ENCODE peak calls at places on chromosomes 5 and 9, in seven cellular contexts. D is cardiac fibroblast, P is AG10803, Z is BE2C, N is bronchial epithelial cell, T is GM12865, Q is cardiac muscle cell. U is an unnamed sample.

GRCh38 chr5:2206244-2207108 is 323.8 kb upstream of the IRX4 start:
- DNase-seq in P (no peak), Z (no peak), D (no peak), Q (peak; percentile 33), T (no peak), N (no peak), U (no peak)

GRCh38 chr5:179184521-179185050 is 124.4 kb downstream of the ZNF354C start:
- DNase-seq in D (no peak), P (no peak), N (no peak), Z (no peak), Q (no peak), T (no peak), U (no peak)

GRCh38 chr5:125160787-125161502 is 414.5 kb upstream of the ZNF608 start:
- DNase-seq in T (no peak), P (no peak), Q (peak; percentile 76), N (no peak), Z (no peak), D (no peak), U (no peak)

GRCh38 chr5:6726006-6726405 is 12.8 kb downstream of the TENT4A start:
- DNase-seq in Q (no peak), Z (no peak), P (no peak), D (no peak), N (no peak), T (no peak), U (no peak)

GRCh38 chr9:96510258-96510657 is 60.3 kb downstream of the HABP4 start:
- DNase-seq in N (no peak), Q (no peak), D (no peak), T (no peak), Z (no peak), P (peak; percentile 50), U (no peak)

GRCh38 chr9:128282500-128282899 is 6.4 kb downstream of the SWI5 start:
- DNase-seq in P (peak; percentile 62), Z (no peak), Q (no peak), T (no peak), N (no peak), D (peak; percentile 89), U (no peak)

GRCh38 chr5:154968953-154969352 is 28.1 kb downstream of the MRPL22 start:
- DNase-seq in Z (no peak), N (no peak), D (no peak), T (no peak), P (no peak), Q (no peak), U (no peak)

GRCh38 chr5:25544652-25545249 is 900.0 kb upstream of the CDH10 start:
- DNase-seq in T (peak; percentile 13), Z (peak; percentile 67), D (peak; percentile 9), N (peak; percentile 38), Q (peak; percentile 64), P (no peak), U (no peak)

GRCh38 chr9:137866226-137867141 is 11.1 kb upstream of the CACNA1B start:
- DNase-seq in D (no peak), N (no peak), Z (no peak), Q (no peak), T (peak; percentile 53), P (no peak), U (peak; percentile 53)

GRCh38 chr5:95771109-95771708 is 40.1 kb downstream of the RHOBTB3 start:
- DNase-seq in P (no peak), N (peak; percentile 62), Q (peak; percentile 71), Z (no peak), D (peak; percentile 33), T (no peak), U (no peak)

GRCh38 chr9:122016789-122017188 is 76.3 kb downstream of the TTLL11 start:
- DNase-seq in Z (no peak), P (no peak), N (no peak), Q (peak; percentile 14), D (peak; percentile 15), T (no peak), U (no peak)
- TF ChIP-seq CTCF in Z (peak; percentile 47), P (peak; percentile 44), N (peak; percentile 17), Q (peak; percentile 44), D (peak; percentile 23), T (no peak), U (peak; percentile 2)

DNA sequence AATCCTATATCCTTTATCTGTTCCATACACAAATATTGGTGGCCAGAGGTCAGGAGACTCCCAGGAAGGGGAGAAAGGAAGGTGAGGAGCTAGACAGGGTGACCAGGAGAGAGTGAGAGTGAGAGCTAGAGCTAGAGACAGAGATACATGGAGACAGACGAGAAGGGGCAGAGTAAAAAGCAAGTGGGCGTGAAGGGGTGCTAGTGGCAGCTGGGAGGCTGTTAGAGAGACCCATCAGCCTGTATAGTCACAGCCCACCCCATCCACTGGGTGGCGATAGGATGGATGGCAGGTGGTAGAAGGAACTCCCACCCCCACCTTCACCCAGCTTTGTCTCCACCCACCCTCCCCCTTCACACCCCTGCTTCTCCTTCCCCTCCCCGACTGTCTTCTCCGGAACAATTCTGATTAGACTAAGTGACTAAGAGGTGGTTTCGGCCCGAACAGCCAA is 32.8 kb downstream of the PCDH1 start:
- DNase-seq in Q (no peak), N (no peak), Z (peak; percentile 68), T (peak; percentile 13), P (no peak), D (no peak), U (no peak)
- TF ChIP-seq CTCF in Q (no peak), N (peak; percentile 10), Z (peak; percentile 48), T (no peak), P (no peak), D (no peak), U (no peak)

DNA sequence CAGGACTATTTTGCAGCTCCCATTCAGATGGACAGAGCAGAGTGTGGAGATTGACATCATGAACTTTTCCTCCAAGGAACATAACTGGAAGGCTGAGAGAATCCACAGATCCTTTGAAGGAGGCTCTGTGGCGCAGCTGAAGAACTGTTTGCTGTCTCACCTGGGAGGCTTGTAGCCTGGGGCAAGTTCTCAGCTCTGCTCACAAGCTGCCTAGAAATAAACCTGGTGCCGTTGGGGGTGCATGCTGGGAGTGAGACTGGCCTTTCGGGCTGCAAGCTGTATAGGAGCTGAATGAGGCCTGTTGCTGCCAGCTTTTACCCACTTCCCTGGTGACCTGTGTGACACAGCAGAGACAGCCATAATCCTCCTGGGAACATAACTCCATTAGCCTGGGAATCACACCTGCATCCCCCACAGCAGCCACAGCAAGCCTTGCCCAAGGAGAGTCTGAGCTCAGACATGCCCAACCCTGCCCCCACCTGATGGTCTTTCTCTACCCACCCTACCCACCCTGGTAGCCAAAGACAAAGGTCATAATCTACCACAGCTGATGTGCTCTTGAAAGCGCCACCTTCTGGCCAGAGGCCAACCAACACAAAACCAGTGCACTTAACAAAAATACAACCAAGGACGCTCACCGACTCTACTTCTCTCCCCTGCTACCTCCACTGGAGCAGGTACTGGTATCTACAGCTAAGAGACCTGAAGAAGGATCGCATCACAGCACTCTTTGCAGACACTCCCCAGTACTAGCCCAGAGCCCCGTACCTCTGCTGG is 205.1 kb upstream of the MRPS30 start:
- DNase-seq in P (no peak), T (peak; percentile 1), D (no peak), Q (no peak), N (no peak), Z (peak; percentile 18), U (no peak)
- TF ChIP-seq CTCF in P (no peak), T (peak; percentile 10), D (no peak), Q (no peak), N (no peak), Z (no peak), U (peak; percentile 5)

DNA sequence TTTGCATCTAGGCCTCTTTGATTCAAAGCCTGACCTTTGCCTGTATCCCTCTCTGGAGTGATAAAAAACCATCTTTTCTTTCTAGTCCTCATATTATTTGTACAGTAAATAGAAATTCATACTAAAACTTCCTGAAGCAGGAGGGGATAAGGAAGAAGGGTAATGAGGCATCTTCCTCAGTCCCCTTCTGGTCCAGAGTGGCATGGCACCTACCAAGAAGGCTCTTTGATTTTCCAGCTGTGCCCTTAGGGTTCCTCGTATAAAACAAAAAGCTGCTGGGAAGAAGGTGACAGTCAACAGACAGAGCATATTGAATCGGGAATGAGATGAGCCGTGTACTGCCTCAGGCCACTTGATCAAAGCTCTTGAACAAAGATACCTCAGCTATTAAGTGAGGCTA is 71.9 kb upstream of the SPDL1 start:
- DNase-seq in D (no peak), P (no peak), Q (no peak), N (no peak), Z (no peak), T (no peak), U (no peak)
- TF ChIP-seq CTCF in D (peak; percentile 23), P (peak; percentile 24), Q (peak; percentile 10), N (no peak), Z (peak; percentile 21), T (no peak), U (no peak)

GRCh38 chr5:33936381-33937016 is at the start of gene RXFP3:
- DNase-seq in T (no peak), D (peak; percentile 67), Z (no peak), P (peak; percentile 28), Q (peak; percentile 34), N (no peak), U (no peak)

GRCh38 chr5:33933723-33934544 is 2.3 kb upstream of the RXFP3 start:
- DNase-seq in P (peak; percentile 6), T (peak; percentile 89), Z (no peak), Q (no peak), N (no peak), D (peak; percentile 64), U (peak; percentile 60)

GRCh38 chr5:33937700-33938506 is 1.7 kb downstream of the RXFP3 start:
- DNase-seq in P (no peak), D (peak; percentile 9), T (no peak), Q (no peak), N (no peak), Z (no peak), U (no peak)

GRCh38 chr5:33937017-33937699 is 972 bp downstream of the RXFP3 start:
- DNase-seq in Q (no peak), N (no peak), Z (no peak), D (peak; percentile 18), T (no peak), P (no peak), U (no peak)

DNA sequence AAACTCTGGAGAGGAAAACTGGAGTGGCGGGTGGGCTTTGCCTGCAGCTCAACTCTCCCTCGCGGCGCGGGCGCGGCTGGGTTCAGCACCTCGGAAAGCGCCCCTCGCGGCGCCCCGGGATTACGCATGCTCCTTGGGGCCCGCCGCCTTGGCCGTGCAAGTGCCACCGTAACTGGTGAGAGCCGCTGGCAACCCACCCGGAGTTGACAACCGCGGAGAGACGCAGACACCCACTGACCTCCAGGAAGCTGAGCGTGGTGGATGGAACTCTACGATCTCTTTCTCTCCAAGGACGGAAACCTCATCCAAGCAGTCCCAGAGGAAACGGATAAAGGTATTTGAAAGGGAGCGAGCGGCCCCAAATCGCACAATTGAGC is 194 bp upstream of the RXFP3 start:
- DNase-seq in P (peak; percentile 51), T (peak; percentile 69), Z (peak; percentile 48), N (peak; percentile 4), Q (peak; percentile 90), D (peak; percentile 69), U (peak; percentile 79)
- TF ChIP-seq CTCF in P (no peak), T (peak; percentile 24), Z (peak; percentile 18), N (peak; percentile 13), Q (peak; percentile 16), D (no peak), U (no peak)